ENCODE peak calls at places on chromosome 1, in nine cellular contexts. B is CD8-positive, alpha-beta memory T cell; W is T-helper 9 cell; Q is cortex of kidney; C is kidney epithelial cell; F is HS-5; J is adipocyte; U is ovary; S is Peyer's patch. A is an unnamed sample.

GRCh38 chr1:222994506-222995229 is 148.4 kb downstream of the TLR5 start:
- DNase-seq in B (no peak), W (no peak), Q (no peak), C (no peak), F (peak), J (peak), U (no peak), S (no peak), A (peak)

GRCh38 chr1:51071291-51071690 is 30.7 kb upstream of the C1orf185 start:
- DNase-seq in B (no peak), W (no peak), Q (no peak), C (no peak), F (no peak), J (no peak), U (no peak), S (no peak), A (no peak)

GRCh38 chr1:214808845-214809460 is 206.0 kb downstream of the CENPF start:
- DNase-seq in B (no peak), W (no peak), Q (no peak), C (no peak), F (peak), J (peak), U (no peak), S (no peak), A (no peak)

GRCh38 chr1:175824079-175824478 is 80.7 kb upstream of the TNR start:
- DNase-seq in B (no peak), W (no peak), Q (no peak), C (no peak), F (no peak), J (no peak), U (no peak), S (no peak), A (no peak)

GRCh38 chr1:86515597-86515996 is 31.3 kb upstream of the CLCA4 start:
- DNase-seq in B (no peak), W (no peak), Q (no peak), C (no peak), F (no peak), J (peak), U (no peak), S (no peak), A (no peak)

GRCh38 chr1:13605159-13605558 is 21.5 kb downstream of the PDPN start:
- DNase-seq in B (no peak), W (no peak), Q (no peak), C (no peak), F (peak), J (no peak), U (no peak), S (no peak), A (no peak)

GRCh38 chr1:31857863-31858262 is 42.0 kb upstream of the SPOCD1 start:
- DNase-seq in B (no peak), W (no peak), Q (no peak), C (no peak), F (no peak), J (no peak), U (no peak), S (no peak), A (no peak)

GRCh38 chr1:41823453-41823852 is 95.3 kb downstream of the HIVEP3 start:
- DNase-seq in B (no peak), W (no peak), Q (no peak), C (no peak), F (no peak), J (peak), U (no peak), S (no peak), A (no peak)

A was measured in AG04449.